ENCODE peak calls at places on chromosomes 11 and 22, in four cellular contexts. One of them, this sample, is unnamed.

GRCh38 chr22:17205432-17205831 is 13.8 kb downstream of the ADA2 start:
- ATAC-seq in K562: no peak
- ATAC-seq in upper lobe of left lung: no peak
- ATAC-seq in HepG2: no peak
- ATAC-seq in this sample: no peak

GRCh38 chr22:31056986-31057599 is 24.0 kb upstream of the SMTN start:
- ATAC-seq in K562: no peak
- ATAC-seq in upper lobe of left lung: no peak
- ATAC-seq in HepG2: no peak
- ATAC-seq in this sample: no peak

GRCh38 chr22:32378703-32379272 is 21.1 kb downstream of the RFPL3 start:
- ATAC-seq in K562: peak; percentile 98
- ATAC-seq in upper lobe of left lung: no peak
- ATAC-seq in HepG2: peak; percentile 94
- ATAC-seq in this sample: no peak

GRCh38 chr11:98940913-98941312 is 79.8 kb upstream of the CNTN5 start:
- ATAC-seq in K562: peak; percentile 47
- ATAC-seq in upper lobe of left lung: no peak
- ATAC-seq in HepG2: no peak
- ATAC-seq in this sample: no peak

GRCh38 chr22:29336751-29337490 is 21.4 kb upstream of the RASL10A start:
- ATAC-seq in K562: no peak
- ATAC-seq in upper lobe of left lung: no peak
- ATAC-seq in HepG2: no peak
- ATAC-seq in this sample: no peak

GRCh38 chr11:69887841-69888670 is 68.8 kb upstream of the FGF3 start:
- ATAC-seq in K562: no peak
- ATAC-seq in upper lobe of left lung: no peak
- ATAC-seq in HepG2: no peak
- ATAC-seq in this sample: no peak

GRCh38 chr22:50656122-50657070 is 16.2 kb upstream of the SHANK3 start:
- ATAC-seq in K562: no peak
- ATAC-seq in upper lobe of left lung: peak; percentile 90
- ATAC-seq in HepG2: peak; percentile 89
- ATAC-seq in this sample: peak; percentile 85

GRCh38 chr22:45504703-45505341 is 2.1 kb downstream of the FBLN1 start:
- ATAC-seq in K562: no peak
- ATAC-seq in upper lobe of left lung: no peak
- ATAC-seq in HepG2: peak; percentile 3
- ATAC-seq in this sample: no peak

DNA sequence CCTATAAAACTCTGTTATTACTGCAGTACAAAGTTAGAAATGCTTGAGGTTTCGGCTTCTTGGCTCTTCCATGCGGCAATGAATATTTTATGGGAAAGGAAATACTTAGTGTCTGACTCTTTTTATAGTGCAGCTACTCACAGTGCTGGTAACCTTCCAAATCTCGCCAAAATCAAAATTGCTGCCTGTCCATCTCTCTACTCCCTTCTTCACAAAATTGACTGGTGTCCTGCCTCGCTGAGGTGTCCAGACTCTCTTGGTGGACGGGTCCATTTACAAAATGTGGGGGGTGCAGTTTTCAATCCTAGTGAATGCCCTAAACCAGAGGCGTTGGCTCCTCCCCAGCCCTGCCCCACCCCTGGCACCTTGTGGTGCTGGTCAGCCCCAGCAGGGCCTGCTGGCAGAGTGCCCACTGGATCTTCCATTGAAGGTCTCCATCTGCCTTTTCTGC is 73.5 kb downstream of the ZBTB16 start:
- ATAC-seq in K562: no peak
- ATAC-seq in upper lobe of left lung: no peak
- ATAC-seq in HepG2: no peak
- ATAC-seq in this sample: no peak
- TF ChIP-seq POLR2AphosphoS5 in K562: no peak
- TF ChIP-seq POLR2AphosphoS5 in upper lobe of left lung: no peak
- TF ChIP-seq POLR2AphosphoS5 in HepG2: no peak
- TF ChIP-seq POLR2AphosphoS5 in this sample: no peak

DNA sequence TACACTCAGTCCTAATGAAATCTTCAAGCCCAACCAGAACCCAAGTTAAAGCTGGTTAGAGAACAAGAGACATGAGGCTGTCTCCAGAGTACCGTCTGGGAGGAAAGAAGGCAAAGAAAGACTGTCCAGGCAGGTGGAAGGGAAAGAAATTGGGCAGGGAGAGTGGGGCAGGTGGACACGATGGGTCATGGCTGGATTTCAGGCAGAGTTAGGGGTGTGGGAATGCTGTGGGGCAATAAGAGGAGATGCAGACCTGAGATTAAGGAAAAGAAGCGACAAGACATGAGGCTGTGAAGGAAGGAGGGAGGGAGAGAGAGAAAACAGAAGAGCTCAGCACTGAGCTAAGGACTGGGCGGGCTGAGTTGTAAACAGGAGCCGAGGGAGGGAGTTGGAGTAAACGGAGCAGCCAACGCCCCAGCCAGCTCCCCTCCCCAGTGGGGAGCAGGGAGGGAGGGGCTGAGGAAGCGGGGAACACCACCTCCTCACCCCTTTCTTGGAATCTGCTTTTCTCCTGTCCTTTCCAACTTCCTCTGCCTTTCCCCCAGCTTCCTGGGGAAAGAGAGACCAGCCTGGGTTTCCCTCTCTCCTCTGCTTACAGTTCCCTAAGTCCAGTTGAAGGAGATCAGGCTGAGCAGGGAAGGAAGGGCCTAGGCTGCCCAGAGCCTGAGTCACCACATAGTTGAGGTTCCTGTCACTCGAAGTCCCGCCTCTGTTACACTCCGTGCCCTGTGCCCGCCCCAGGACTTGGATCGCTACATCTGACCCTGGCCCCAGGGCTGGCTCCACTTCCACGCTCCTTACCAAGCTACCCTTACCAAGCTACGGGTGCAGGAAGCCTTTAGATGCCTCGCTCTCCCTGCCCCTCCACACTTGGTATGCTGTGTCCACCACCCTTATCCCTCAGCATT is 6.6 kb upstream of the AHNAK start:
- ATAC-seq in K562: peak; percentile 85
- ATAC-seq in upper lobe of left lung: peak; percentile 93
- ATAC-seq in HepG2: peak; percentile 55
- ATAC-seq in this sample: peak; percentile 89
- TF ChIP-seq EP300 in K562: peak; percentile 98
- TF ChIP-seq EP300 in upper lobe of left lung: no peak
- TF ChIP-seq EP300 in HepG2: no peak
- TF ChIP-seq EP300 in this sample: no peak

GRCh38 chr11:68749501-68750196 is 1.7 kb downstream of the TESMIN start:
- ATAC-seq in K562: no peak
- ATAC-seq in upper lobe of left lung: no peak
- ATAC-seq in HepG2: no peak
- ATAC-seq in this sample: no peak

GRCh38 chr11:68750197-68750987 is 928 bp downstream of the TESMIN start:
- ATAC-seq in K562: no peak
- ATAC-seq in upper lobe of left lung: no peak
- ATAC-seq in HepG2: no peak
- ATAC-seq in this sample: no peak

GRCh38 chr11:68753300-68753699 is 2.0 kb upstream of the TESMIN start:
- ATAC-seq in K562: no peak
- ATAC-seq in upper lobe of left lung: no peak
- ATAC-seq in HepG2: no peak
- ATAC-seq in this sample: no peak

GRCh38 chr11:68750988-68751325 is 363 bp downstream of the TESMIN start:
- ATAC-seq in K562: no peak
- ATAC-seq in upper lobe of left lung: no peak
- ATAC-seq in HepG2: no peak
- ATAC-seq in this sample: peak; percentile 8

GRCh38 chr11:68751331-68751856 is at the start of gene TESMIN:
- ATAC-seq in K562: peak; percentile 99
- ATAC-seq in upper lobe of left lung: peak; percentile 92
- ATAC-seq in HepG2: peak; percentile 88
- ATAC-seq in this sample: peak; percentile 75
- TF ChIP-seq POLR2AphosphoS5 in K562: peak; percentile 92
- TF ChIP-seq POLR2AphosphoS5 in upper lobe of left lung: no peak
- TF ChIP-seq POLR2AphosphoS5 in HepG2: no peak
- TF ChIP-seq POLR2AphosphoS5 in this sample: no peak

GRCh38 chr11:47943721-47944554 is 36.4 kb upstream of the PTPRJ start:
- ATAC-seq in K562: peak; percentile 68
- ATAC-seq in upper lobe of left lung: no peak
- ATAC-seq in HepG2: no peak
- ATAC-seq in this sample: no peak

GRCh38 chr11:47944555-47945128 is 35.7 kb upstream of the PTPRJ start:
- ATAC-seq in K562: no peak
- ATAC-seq in upper lobe of left lung: no peak
- ATAC-seq in HepG2: no peak
- ATAC-seq in this sample: no peak

GRCh38 chr11:47950396-47950795 is 30.0 kb upstream of the PTPRJ start:
- ATAC-seq in K562: no peak
- ATAC-seq in upper lobe of left lung: no peak
- ATAC-seq in HepG2: no peak
- ATAC-seq in this sample: no peak

GRCh38 chr11:47948137-47948536 is 32.2 kb upstream of the PTPRJ start:
- ATAC-seq in K562: peak; percentile 72
- ATAC-seq in upper lobe of left lung: no peak
- ATAC-seq in HepG2: peak; percentile 41
- ATAC-seq in this sample: no peak

DNA sequence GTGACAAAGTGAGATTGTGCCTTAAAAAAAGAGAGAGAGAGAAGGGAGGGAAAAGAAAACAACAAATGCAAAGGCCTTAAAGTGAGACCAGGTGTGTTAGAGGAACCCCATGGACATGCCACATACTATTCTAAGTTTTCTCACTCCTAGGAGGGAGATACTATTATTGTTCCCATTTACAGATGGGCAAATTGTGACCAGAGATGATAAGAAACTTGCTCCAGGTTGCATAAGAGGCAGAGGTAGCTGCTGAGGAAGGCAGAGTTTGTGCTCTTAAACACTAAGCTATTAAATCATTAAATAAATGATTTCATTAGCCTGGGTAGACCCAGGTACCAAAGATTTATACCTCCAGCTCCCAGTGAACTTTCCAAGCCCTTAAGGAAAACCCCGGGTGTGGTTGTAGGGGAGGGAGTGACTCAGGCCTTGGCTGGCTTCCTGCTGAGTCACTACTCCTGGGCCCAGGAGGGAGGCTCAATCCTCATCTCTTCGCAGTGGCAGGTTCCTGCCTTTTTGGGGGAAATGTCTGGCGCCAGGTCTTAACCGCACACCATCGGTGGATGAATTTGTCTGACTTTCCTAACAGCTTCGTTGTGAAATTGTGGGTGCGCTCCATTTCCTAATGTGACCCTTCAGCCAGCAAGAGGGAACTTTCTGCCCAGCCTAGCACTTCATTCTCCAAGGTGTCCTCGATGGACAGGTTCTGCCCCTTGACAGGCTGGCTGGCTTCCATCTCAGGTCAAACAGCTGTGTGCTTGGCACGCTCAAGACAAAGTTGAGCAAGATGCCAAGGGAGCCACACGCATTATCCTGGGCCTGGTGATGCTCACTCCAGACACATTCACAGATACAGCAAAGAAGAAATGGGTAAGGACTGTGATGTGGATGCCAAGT is 33.4 kb upstream of the PTPRJ start:
- ATAC-seq in K562: peak; percentile 82
- ATAC-seq in upper lobe of left lung: peak; percentile 91
- ATAC-seq in HepG2: peak; percentile 12
- ATAC-seq in this sample: peak; percentile 92
- TF ChIP-seq EP300 in K562: peak; percentile 76
- TF ChIP-seq EP300 in upper lobe of left lung: no peak
- TF ChIP-seq EP300 in HepG2: no peak
- TF ChIP-seq EP300 in this sample: no peak

GRCh38 chr11:9459573-9460321 is 1.1 kb upstream of the ZNF143 start:
- ATAC-seq in K562: peak; percentile 5
- ATAC-seq in upper lobe of left lung: no peak
- ATAC-seq in HepG2: no peak
- ATAC-seq in this sample: no peak
- TF ChIP-seq POLR2AphosphoS5 in K562: no peak
- TF ChIP-seq POLR2AphosphoS5 in upper lobe of left lung: no peak
- TF ChIP-seq POLR2AphosphoS5 in HepG2: peak; percentile 38
- TF ChIP-seq POLR2AphosphoS5 in this sample: no peak